ENCODE peak calls at places on chromosome X, in six cellular contexts. E is fibroblast of pulmonary artery, S is cardiac fibroblast, J is GM13976, C is ovary, P is A549. H is an unnamed sample.

GRCh38 chrX:13092455-13092941 is 48.1 kb upstream of the FAM9C start:
- DNase-seq in E (no peak), S (no peak), J (peak), C (no peak), P (no peak), H (no peak)

GRCh38 chrX:44785652-44786051 is 58.2 kb upstream of the DUSP21 start:
- DNase-seq in E (peak), S (peak), J (no peak), C (no peak), P (peak), H (peak)

GRCh38 chrX:140766024-140766611 is 56.6 kb downstream of the LINC00632 start:
- DNase-seq in E (peak), S (peak), J (peak), C (peak), P (peak), H (peak)

GRCh38 chrX:68945603-68946228 is 116.9 kb downstream of the EFNB1 start:
- DNase-seq in E (peak), S (peak), J (peak), C (no peak), P (peak), H (no peak)

GRCh38 chrX:84168574-84168973 is 19.4 kb downstream of the RPS6KA6 start:
- DNase-seq in E (no peak), S (no peak), J (no peak), C (no peak), P (peak), H (peak)

GRCh38 chrX:70254909-70255308 is 5.1 kb downstream of the P2RY4 start:
- DNase-seq in E (no peak), S (no peak), J (no peak), C (no peak), P (no peak), H (no peak)

GRCh38 chrX:19446397-19446796 is 68.9 kb downstream of the MAP3K15 start:
- DNase-seq in E (no peak), S (no peak), J (no peak), C (no peak), P (no peak), H (no peak)

GRCh38 chrX:142005532-142005931 is 101.8 kb downstream of the MAGEC1 start:
- DNase-seq in E (no peak), S (no peak), J (no peak), C (no peak), P (no peak), H (no peak)

GRCh38 chrX:19912-20571 is 261.1 kb upstream of the PLCXD1 start:
- DNase-seq in E (no peak), S (peak), J (no peak), C (no peak), P (no peak), H (no peak)

GRCh38 chrX:118761950-118762725 is 34.7 kb downstream of the IL13RA1 start:
- DNase-seq in E (peak), S (peak), J (no peak), C (no peak), P (no peak), H (no peak)

GRCh38 chrX:17081535-17081934 is 135.1 kb downstream of the REPS2 start:
- DNase-seq in E (no peak), S (no peak), J (no peak), C (no peak), P (no peak), H (no peak)

GRCh38 chrX:31609130-31609529 is 537.3 kb upstream of the FTHL17 start:
- DNase-seq in E (peak), S (peak), J (no peak), C (no peak), P (peak), H (peak)

GRCh38 chrX:151019837-151020236 is 36.7 kb downstream of the HMGB3 start:
- DNase-seq in E (peak), S (peak), J (no peak), C (no peak), P (no peak), H (peak)

GRCh38 chrX:149472620-149473019 is 32.5 kb downstream of the IDS start:
- DNase-seq in E (no peak), S (no peak), J (no peak), C (no peak), P (no peak), H (no peak)

GRCh38 chrX:97547873-97548578 is 664.3 kb downstream of the RPA4 start:
- DNase-seq in E (peak), S (peak), J (no peak), C (no peak), P (no peak), H (peak)

GRCh38 chrX:131779313-131779712 is 235.4 kb downstream of the OR13H1 start:
- DNase-seq in E (no peak), S (no peak), J (no peak), C (no peak), P (no peak), H (no peak)

GRCh38 chrX:17038681-17039161 is 92.3 kb downstream of the REPS2 start:
- DNase-seq in E (peak), S (peak), J (no peak), C (peak), P (no peak), H (no peak)

GRCh38 chrX:1442724-1443367 is 9.9 kb downstream of the ASMTL start:
- DNase-seq in E (no peak), S (no peak), J (no peak), C (peak), P (no peak), H (no peak)

GRCh38 chrX:69320116-69320515 is 154.9 kb upstream of the PJA1 start:
- DNase-seq in E (no peak), S (no peak), J (peak), C (no peak), P (no peak), H (no peak)

GRCh38 chrX:261167-261857 is 19.9 kb upstream of the PLCXD1 start:
- DNase-seq in E (peak), S (peak), J (no peak), C (no peak), P (peak), H (no peak)

GRCh38 chrX:26889574-26889973 is 573.6 kb downstream of the PPP4R3C start:
- DNase-seq in E (no peak), S (peak), J (no peak), C (no peak), P (no peak), H (no peak)

GRCh38 chrX:53695901-53696300 is 9.4 kb upstream of the HUWE1 start:
- DNase-seq in E (no peak), S (no peak), J (no peak), C (no peak), P (no peak), H (no peak)

GRCh38 chrX:76538860-76539259 is 111.3 kb downstream of the MAGEE1 start:
- DNase-seq in E (no peak), S (no peak), J (no peak), C (no peak), P (no peak), H (no peak)

GRCh38 chrX:22652596-22652995 is 347.2 kb upstream of the DDX53 start:
- DNase-seq in E (peak), S (peak), J (no peak), C (no peak), P (peak), H (no peak)

GRCh38 chrX:105658136-105658535 is 164.2 kb upstream of the NRK start:
- DNase-seq in E (peak), S (peak), J (no peak), C (no peak), P (no peak), H (peak)

GRCh38 chrX:136635235-136635634 is 12.7 kb upstream of the CD40LG start:
- DNase-seq in E (no peak), S (no peak), J (no peak), C (no peak), P (no peak), H (no peak)

GRCh38 chrX:103155201-103155600 is 59.7 kb upstream of the BEX4 start:
- DNase-seq in E (peak), S (peak), J (no peak), C (no peak), P (no peak), H (no peak)

GRCh38 chrX:103151799-103152198 is 58.9 kb upstream of the NXF3 start:
- DNase-seq in E (no peak), S (no peak), J (no peak), C (no peak), P (no peak), H (peak)

GRCh38 chrX:103158317-103158621 is 56.6 kb upstream of the BEX4 start:
- DNase-seq in E (no peak), S (no peak), J (no peak), C (no peak), P (no peak), H (no peak)

GRCh38 chrX:103153661-103154060 is 60.7 kb upstream of the NXF3 start:
- DNase-seq in E (no peak), S (no peak), J (no peak), C (no peak), P (no peak), H (no peak)

GRCh38 chrX:103157511-103158316 is 57.2 kb upstream of the BEX4 start:
- DNase-seq in E (peak), S (peak), J (peak), C (no peak), P (peak), H (peak)
- TF ChIP-seq CTCF in E (peak), S (peak), J (peak), C (no peak), P (peak), H (peak)

DNA sequence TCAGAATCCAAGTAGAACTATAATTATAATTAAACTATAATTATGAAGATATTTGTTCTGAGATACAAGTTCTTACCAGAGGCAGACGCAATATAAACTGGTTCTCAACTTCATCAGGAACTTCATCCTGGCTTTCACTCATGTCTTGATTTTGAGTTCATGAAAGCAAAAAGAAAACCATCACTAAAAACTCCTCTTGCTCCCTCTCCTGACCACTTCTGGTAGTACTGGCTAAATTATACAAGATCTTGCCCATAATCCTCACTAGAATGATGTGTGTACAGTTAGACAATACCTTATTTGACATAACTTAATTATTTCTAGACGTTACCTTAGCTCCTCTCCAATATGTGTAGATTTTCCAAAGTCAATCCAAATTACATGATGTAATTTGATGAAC is 3.7 kb downstream of the TAF7L start:
- DNase-seq in E (peak), S (peak), J (peak), C (no peak), P (peak), H (peak)
- TF ChIP-seq CTCF in E (peak), S (peak), J (peak), C (peak), P (peak), H (peak)

DNA sequence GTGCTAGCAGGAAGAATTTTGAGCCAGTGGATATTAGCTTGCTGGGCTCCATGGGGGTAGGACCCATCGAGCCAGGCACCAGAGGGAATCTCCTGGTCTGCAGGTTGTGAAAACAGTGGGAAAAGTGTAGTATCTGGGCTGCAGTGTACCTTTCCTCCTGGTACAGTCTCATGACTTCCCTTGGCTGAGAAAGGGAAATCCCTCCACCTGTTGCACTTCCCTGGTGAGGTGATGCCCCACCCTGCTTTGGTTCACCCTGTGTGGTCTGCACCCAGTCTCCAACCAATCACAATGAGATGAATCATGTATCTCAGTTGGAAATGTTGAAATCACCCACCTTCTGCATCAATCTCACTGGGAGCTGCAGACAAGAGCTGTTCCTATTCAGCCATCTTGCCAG is 341.4 kb upstream of the IRS4 start:
- DNase-seq in E (no peak), S (no peak), J (no peak), C (no peak), P (no peak), H (no peak)
- TF ChIP-seq CTCF in E (no peak), S (no peak), J (no peak), C (no peak), P (no peak), H (no peak)

GRCh38 chrX:153380691-153381090 is 20.5 kb downstream of the PNMA6E start:
- DNase-seq in E (no peak), S (peak), J (no peak), C (no peak), P (no peak), H (no peak)

GRCh38 chrX:153379508-153379907 is 21.6 kb downstream of the PNMA6E start:
- DNase-seq in E (no peak), S (no peak), J (no peak), C (peak), P (no peak), H (no peak)

GRCh38 chrX:153379971-153380581 is 21.1 kb downstream of the PNMA6E start:
- DNase-seq in E (no peak), S (peak), J (no peak), C (no peak), P (no peak), H (no peak)

GRCh38 chrX:153382563-153383482 is 18.3 kb downstream of the PNMA6E start:
- DNase-seq in E (no peak), S (no peak), J (no peak), C (no peak), P (no peak), H (no peak)

GRCh38 chrX:153381684-153382532 is 19.2 kb downstream of the PNMA6E start:
- DNase-seq in E (peak), S (peak), J (no peak), C (peak), P (peak), H (peak)
- TF ChIP-seq CTCF in E (peak), S (peak), J (peak), C (peak), P (no peak), H (no peak)

H was measured in HFFc6.